ENCODE peak calls at places on chromosome 9, in seven cellular contexts. One of them, this sample, is unnamed.

GRCh38 chr9:69932901-69933300 is 110.7 kb upstream of the MAMDC2 start:
- DNase-seq in IMR-90: no peak
- DNase-seq in retinal pigment epithelial cell: no peak
- DNase-seq in CD8-positive, alpha-beta T cell: no peak
- DNase-seq in AG04449: no peak
- DNase-seq in fibroblast of mammary gland: no peak
- DNase-seq in HL-60: no peak
- DNase-seq in this sample: no peak

GRCh38 chr9:90724112-90724511 is 77.5 kb upstream of the SYK start:
- DNase-seq in IMR-90: no peak
- DNase-seq in retinal pigment epithelial cell: no peak
- DNase-seq in CD8-positive, alpha-beta T cell: no peak
- DNase-seq in AG04449: no peak
- DNase-seq in fibroblast of mammary gland: no peak
- DNase-seq in HL-60: no peak
- DNase-seq in this sample: no peak

GRCh38 chr9:127194881-127195713 is 69.5 kb upstream of the GARNL3 start:
- DNase-seq in IMR-90: peak; percentile 37
- DNase-seq in retinal pigment epithelial cell: no peak
- DNase-seq in CD8-positive, alpha-beta T cell: no peak
- DNase-seq in AG04449: no peak
- DNase-seq in fibroblast of mammary gland: no peak
- DNase-seq in HL-60: no peak
- DNase-seq in this sample: no peak

GRCh38 chr9:77563205-77563604 is 84.9 kb downstream of the GNA14 start:
- DNase-seq in IMR-90: no peak
- DNase-seq in retinal pigment epithelial cell: no peak
- DNase-seq in CD8-positive, alpha-beta T cell: no peak
- DNase-seq in AG04449: no peak
- DNase-seq in fibroblast of mammary gland: no peak
- DNase-seq in HL-60: no peak
- DNase-seq in this sample: no peak

GRCh38 chr9:134230942-134231325 is 66.6 kb upstream of the RNU6ATAC start:
- DNase-seq in IMR-90: no peak
- DNase-seq in retinal pigment epithelial cell: no peak
- DNase-seq in CD8-positive, alpha-beta T cell: no peak
- DNase-seq in AG04449: no peak
- DNase-seq in fibroblast of mammary gland: no peak
- DNase-seq in HL-60: no peak
- DNase-seq in this sample: no peak

GRCh38 chr9:130315446-130316226 is 50.1 kb downstream of the HMCN2 start:
- DNase-seq in IMR-90: no peak
- DNase-seq in retinal pigment epithelial cell: no peak
- DNase-seq in CD8-positive, alpha-beta T cell: no peak
- DNase-seq in AG04449: no peak
- DNase-seq in fibroblast of mammary gland: no peak
- DNase-seq in HL-60: no peak
- DNase-seq in this sample: no peak

GRCh38 chr9:124351672-124352468 is 63.4 kb downstream of the PSMB7 start:
- DNase-seq in IMR-90: no peak
- DNase-seq in retinal pigment epithelial cell: no peak
- DNase-seq in CD8-positive, alpha-beta T cell: no peak
- DNase-seq in AG04449: no peak
- DNase-seq in fibroblast of mammary gland: no peak
- DNase-seq in HL-60: no peak
- DNase-seq in this sample: no peak

GRCh38 chr9:97906236-97906831 is 16.0 kb downstream of the TRMO start:
- DNase-seq in IMR-90: no peak
- DNase-seq in retinal pigment epithelial cell: no peak
- DNase-seq in CD8-positive, alpha-beta T cell: no peak
- DNase-seq in AG04449: no peak
- DNase-seq in fibroblast of mammary gland: peak; percentile 16
- DNase-seq in HL-60: peak; percentile 82
- DNase-seq in this sample: no peak

GRCh38 chr9:124514125-124514524 is 6.9 kb upstream of the NR5A1 start:
- DNase-seq in IMR-90: no peak
- DNase-seq in retinal pigment epithelial cell: no peak
- DNase-seq in CD8-positive, alpha-beta T cell: no peak
- DNase-seq in AG04449: no peak
- DNase-seq in fibroblast of mammary gland: no peak
- DNase-seq in HL-60: no peak
- DNase-seq in this sample: no peak

GRCh38 chr9:106864533-106865143 is 1.7 kb downstream of the ZNF462 start:
- DNase-seq in IMR-90: peak; percentile 43
- DNase-seq in retinal pigment epithelial cell: no peak
- DNase-seq in CD8-positive, alpha-beta T cell: no peak
- DNase-seq in AG04449: no peak
- DNase-seq in fibroblast of mammary gland: peak; percentile 52
- DNase-seq in HL-60: no peak
- DNase-seq in this sample: no peak

GRCh38 chr9:130707225-130707976 is 13.8 kb downstream of the EXOSC2 start:
- DNase-seq in IMR-90: peak; percentile 68
- DNase-seq in retinal pigment epithelial cell: no peak
- DNase-seq in CD8-positive, alpha-beta T cell: peak; percentile 61
- DNase-seq in AG04449: no peak
- DNase-seq in fibroblast of mammary gland: peak; percentile 76
- DNase-seq in HL-60: peak; percentile 68
- DNase-seq in this sample: peak; percentile 89

GRCh38 chr9:129110740-129111142 is at the start of gene CRAT:
- DNase-seq in IMR-90: peak; percentile 90
- DNase-seq in retinal pigment epithelial cell: peak; percentile 70
- DNase-seq in CD8-positive, alpha-beta T cell: peak; percentile 93
- DNase-seq in AG04449: no peak
- DNase-seq in fibroblast of mammary gland: peak; percentile 89
- DNase-seq in HL-60: peak; percentile 97
- DNase-seq in this sample: peak; percentile 95

GRCh38 chr9:104944871-104945270 is 16.9 kb upstream of the ABCA1 start:
- DNase-seq in IMR-90: no peak
- DNase-seq in retinal pigment epithelial cell: no peak
- DNase-seq in CD8-positive, alpha-beta T cell: no peak
- DNase-seq in AG04449: no peak
- DNase-seq in fibroblast of mammary gland: no peak
- DNase-seq in HL-60: no peak
- DNase-seq in this sample: no peak

GRCh38 chr9:7246917-7247538 is 489.3 kb downstream of the KDM4C start:
- DNase-seq in IMR-90: peak; percentile 11
- DNase-seq in retinal pigment epithelial cell: no peak
- DNase-seq in CD8-positive, alpha-beta T cell: no peak
- DNase-seq in AG04449: no peak
- DNase-seq in fibroblast of mammary gland: peak; percentile 50
- DNase-seq in HL-60: no peak
- DNase-seq in this sample: no peak

GRCh38 chr9:95877984-95878383 is 2.5 kb downstream of the ERCC6L2 start:
- DNase-seq in IMR-90: no peak
- DNase-seq in retinal pigment epithelial cell: no peak
- DNase-seq in CD8-positive, alpha-beta T cell: no peak
- DNase-seq in AG04449: no peak
- DNase-seq in fibroblast of mammary gland: no peak
- DNase-seq in HL-60: no peak
- DNase-seq in this sample: no peak

GRCh38 chr9:104961238-104961637 is 33.3 kb upstream of the ABCA1 start:
- DNase-seq in IMR-90: peak; percentile 83
- DNase-seq in retinal pigment epithelial cell: peak; percentile 57
- DNase-seq in CD8-positive, alpha-beta T cell: peak; percentile 4
- DNase-seq in AG04449: no peak
- DNase-seq in fibroblast of mammary gland: peak; percentile 83
- DNase-seq in HL-60: peak; percentile 61
- DNase-seq in this sample: peak; percentile 46

GRCh38 chr9:138049085-138049778 is 171.7 kb downstream of the CACNA1B start:
- DNase-seq in IMR-90: no peak
- DNase-seq in retinal pigment epithelial cell: no peak
- DNase-seq in CD8-positive, alpha-beta T cell: no peak
- DNase-seq in AG04449: no peak
- DNase-seq in fibroblast of mammary gland: no peak
- DNase-seq in HL-60: no peak
- DNase-seq in this sample: no peak

GRCh38 chr9:16207161-16207560 is 654.3 kb downstream of the CCDC171 start:
- DNase-seq in IMR-90: peak; percentile 74
- DNase-seq in retinal pigment epithelial cell: no peak
- DNase-seq in CD8-positive, alpha-beta T cell: no peak
- DNase-seq in AG04449: no peak
- DNase-seq in fibroblast of mammary gland: peak; percentile 74
- DNase-seq in HL-60: no peak
- DNase-seq in this sample: no peak

GRCh38 chr9:127506814-127507750 is 55.8 kb downstream of the LRSAM1 start:
- DNase-seq in IMR-90: peak; percentile 74
- DNase-seq in retinal pigment epithelial cell: no peak
- DNase-seq in CD8-positive, alpha-beta T cell: no peak
- DNase-seq in AG04449: no peak
- DNase-seq in fibroblast of mammary gland: peak; percentile 73
- DNase-seq in HL-60: no peak
- DNase-seq in this sample: no peak

GRCh38 chr9:129669141-129669718 is 3.8 kb downstream of the PRRX2 start:
- DNase-seq in IMR-90: peak; percentile 91
- DNase-seq in retinal pigment epithelial cell: no peak
- DNase-seq in CD8-positive, alpha-beta T cell: no peak
- DNase-seq in AG04449: peak; percentile 53
- DNase-seq in fibroblast of mammary gland: peak; percentile 41
- DNase-seq in HL-60: no peak
- DNase-seq in this sample: no peak

GRCh38 chr9:93307468-93308157 is 123.7 kb downstream of the WNK2 start:
- DNase-seq in IMR-90: no peak
- DNase-seq in retinal pigment epithelial cell: no peak
- DNase-seq in CD8-positive, alpha-beta T cell: no peak
- DNase-seq in AG04449: no peak
- DNase-seq in fibroblast of mammary gland: no peak
- DNase-seq in HL-60: no peak
- DNase-seq in this sample: no peak

GRCh38 chr9:77708416-77708815 is 60.3 kb upstream of the GNA14 start:
- DNase-seq in IMR-90: peak; percentile 79
- DNase-seq in retinal pigment epithelial cell: no peak
- DNase-seq in CD8-positive, alpha-beta T cell: no peak
- DNase-seq in AG04449: peak; percentile 45
- DNase-seq in fibroblast of mammary gland: peak; percentile 60
- DNase-seq in HL-60: no peak
- DNase-seq in this sample: no peak

GRCh38 chr9:121192959-121193645 is 8.6 kb downstream of the RAB14 start:
- DNase-seq in IMR-90: peak; percentile 36
- DNase-seq in retinal pigment epithelial cell: no peak
- DNase-seq in CD8-positive, alpha-beta T cell: no peak
- DNase-seq in AG04449: no peak
- DNase-seq in fibroblast of mammary gland: no peak
- DNase-seq in HL-60: no peak
- DNase-seq in this sample: no peak

GRCh38 chr9:121197135-121197534 is 4.5 kb downstream of the RAB14 start:
- DNase-seq in IMR-90: no peak
- DNase-seq in retinal pigment epithelial cell: no peak
- DNase-seq in CD8-positive, alpha-beta T cell: no peak
- DNase-seq in AG04449: no peak
- DNase-seq in fibroblast of mammary gland: no peak
- DNase-seq in HL-60: no peak
- DNase-seq in this sample: no peak

GRCh38 chr9:121196389-121196788 is 5.3 kb downstream of the RAB14 start:
- DNase-seq in IMR-90: no peak
- DNase-seq in retinal pigment epithelial cell: no peak
- DNase-seq in CD8-positive, alpha-beta T cell: no peak
- DNase-seq in AG04449: no peak
- DNase-seq in fibroblast of mammary gland: no peak
- DNase-seq in HL-60: no peak
- DNase-seq in this sample: no peak

GRCh38 chr9:121192518-121192917 is 9.2 kb downstream of the RAB14 start:
- DNase-seq in IMR-90: no peak
- DNase-seq in retinal pigment epithelial cell: no peak
- DNase-seq in CD8-positive, alpha-beta T cell: no peak
- DNase-seq in AG04449: no peak
- DNase-seq in fibroblast of mammary gland: no peak
- DNase-seq in HL-60: no peak
- DNase-seq in this sample: no peak

GRCh38 chr9:121194730-121195129 is 6.9 kb downstream of the RAB14 start:
- DNase-seq in IMR-90: no peak
- DNase-seq in retinal pigment epithelial cell: no peak
- DNase-seq in CD8-positive, alpha-beta T cell: no peak
- DNase-seq in AG04449: no peak
- DNase-seq in fibroblast of mammary gland: no peak
- DNase-seq in HL-60: no peak
- DNase-seq in this sample: no peak
- H3K4me3 ChIP-seq in IMR-90: no peak overlapping the region
- H3K4me3 ChIP-seq in retinal pigment epithelial cell: no peak overlapping the region
- H3K4me3 ChIP-seq in CD8-positive, alpha-beta T cell: no peak overlapping the region
- H3K4me3 ChIP-seq in AG04449: no peak overlapping the region
- H3K4me3 ChIP-seq in fibroblast of mammary gland: no peak overlapping the region
- H3K4me3 ChIP-seq in HL-60: no peak overlapping the region
- H3K4me3 ChIP-seq in this sample: no peak overlapping the region

GRCh38 chr9:135255843-135256567 is 168.5 kb downstream of the OLFM1 start:
- DNase-seq in IMR-90: no peak
- DNase-seq in retinal pigment epithelial cell: no peak
- DNase-seq in CD8-positive, alpha-beta T cell: no peak
- DNase-seq in AG04449: no peak
- DNase-seq in fibroblast of mammary gland: no peak
- DNase-seq in HL-60: no peak
- DNase-seq in this sample: no peak
- H3K4me3 ChIP-seq in IMR-90: no peak overlapping the region
- H3K4me3 ChIP-seq in retinal pigment epithelial cell: no peak overlapping the region
- H3K4me3 ChIP-seq in CD8-positive, alpha-beta T cell: no peak overlapping the region
- H3K4me3 ChIP-seq in AG04449: no peak overlapping the region
- H3K4me3 ChIP-seq in fibroblast of mammary gland: no peak overlapping the region
- H3K4me3 ChIP-seq in HL-60: no peak overlapping the region
- H3K4me3 ChIP-seq in this sample: no peak overlapping the region

GRCh38 chr9:109060235-109060634 is 46.9 kb upstream of the CTNNAL1 start:
- DNase-seq in IMR-90: no peak
- DNase-seq in retinal pigment epithelial cell: no peak
- DNase-seq in CD8-positive, alpha-beta T cell: no peak
- DNase-seq in AG04449: no peak
- DNase-seq in fibroblast of mammary gland: no peak
- DNase-seq in HL-60: no peak
- DNase-seq in this sample: no peak

GRCh38 chr9:109063765-109064164 is 50.5 kb upstream of the CTNNAL1 start:
- DNase-seq in IMR-90: peak; percentile 57
- DNase-seq in retinal pigment epithelial cell: peak; percentile 54
- DNase-seq in CD8-positive, alpha-beta T cell: no peak
- DNase-seq in AG04449: no peak
- DNase-seq in fibroblast of mammary gland: peak; percentile 11
- DNase-seq in HL-60: no peak
- DNase-seq in this sample: no peak

GRCh38 chr9:109064963-109065701 is 51.8 kb upstream of the CTNNAL1 start:
- DNase-seq in IMR-90: peak; percentile 54
- DNase-seq in retinal pigment epithelial cell: no peak
- DNase-seq in CD8-positive, alpha-beta T cell: no peak
- DNase-seq in AG04449: no peak
- DNase-seq in fibroblast of mammary gland: no peak
- DNase-seq in HL-60: no peak
- DNase-seq in this sample: no peak

DNA sequence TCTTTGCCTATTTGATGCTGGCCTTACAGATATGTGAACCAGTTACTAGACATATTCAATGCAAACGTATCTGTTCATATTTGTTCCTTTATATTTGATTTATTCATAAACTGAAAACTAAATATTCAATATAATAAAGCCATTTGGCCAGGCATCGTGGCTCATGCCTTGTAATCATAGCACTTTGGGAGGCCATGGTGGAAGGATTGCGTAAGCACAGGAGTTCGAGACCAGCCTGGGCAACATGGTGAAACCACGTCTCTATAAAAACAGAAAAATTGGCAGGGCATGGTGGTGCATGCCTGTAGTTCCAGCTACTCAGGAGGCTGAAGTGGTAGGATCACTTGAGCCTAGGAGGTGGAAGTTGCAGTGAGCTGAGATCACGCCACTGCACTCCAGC is 49.2 kb upstream of the CTNNAL1 start:
- DNase-seq in IMR-90: no peak
- DNase-seq in retinal pigment epithelial cell: no peak
- DNase-seq in CD8-positive, alpha-beta T cell: no peak
- DNase-seq in AG04449: no peak
- DNase-seq in fibroblast of mammary gland: no peak
- DNase-seq in HL-60: no peak
- DNase-seq in this sample: no peak
- H3K4me3 ChIP-seq in IMR-90: no peak overlapping the region
- H3K4me3 ChIP-seq in retinal pigment epithelial cell: no peak overlapping the region
- H3K4me3 ChIP-seq in CD8-positive, alpha-beta T cell: no peak overlapping the region
- H3K4me3 ChIP-seq in AG04449: no peak overlapping the region
- H3K4me3 ChIP-seq in fibroblast of mammary gland: no peak overlapping the region
- H3K4me3 ChIP-seq in HL-60: no peak overlapping the region
- H3K4me3 ChIP-seq in this sample: no peak overlapping the region

GRCh38 chr9:136927343-136928261 is 16.9 kb downstream of the FBXW5 start:
- DNase-seq in IMR-90: peak; percentile 28
- DNase-seq in retinal pigment epithelial cell: no peak
- DNase-seq in CD8-positive, alpha-beta T cell: no peak
- DNase-seq in AG04449: no peak
- DNase-seq in fibroblast of mammary gland: peak; percentile 45
- DNase-seq in HL-60: no peak
- DNase-seq in this sample: no peak
- H3K4me3 ChIP-seq in IMR-90: no peak overlapping the region
- H3K4me3 ChIP-seq in retinal pigment epithelial cell: no peak overlapping the region
- H3K4me3 ChIP-seq in CD8-positive, alpha-beta T cell: no peak overlapping the region
- H3K4me3 ChIP-seq in AG04449: no peak overlapping the region
- H3K4me3 ChIP-seq in fibroblast of mammary gland: no peak overlapping the region
- H3K4me3 ChIP-seq in HL-60: no peak overlapping the region
- H3K4me3 ChIP-seq in this sample: no peak overlapping the region

This sample was measured in lower leg skin.